ENCODE peak calls at places on chromosomes 2 and 18, in five cellular contexts. One of them, this sample, is unnamed.

GRCh38 chr2:69177785-69178636 is 165.0 kb downstream of the ANTXR1 start:
- DNase-seq in A549: peak
- DNase-seq in endothelial cell of umbilical vein: peak
- DNase-seq in body of pancreas: peak
- DNase-seq in right lobe of liver: peak
- DNase-seq in this sample: peak

GRCh38 chr18:10381951-10382350 is 72.5 kb upstream of the APCDD1 start:
- DNase-seq in A549: no peak
- DNase-seq in endothelial cell of umbilical vein: no peak
- DNase-seq in body of pancreas: no peak
- DNase-seq in right lobe of liver: no peak
- DNase-seq in this sample: no peak

GRCh38 chr2:218806346-218806978 is 24.5 kb downstream of the CYP27A1 start:
- DNase-seq in A549: peak
- DNase-seq in endothelial cell of umbilical vein: peak
- DNase-seq in body of pancreas: peak
- DNase-seq in right lobe of liver: no peak
- DNase-seq in this sample: no peak

GRCh38 chr2:118386636-118387302 is 298.5 kb downstream of the INSIG2 start:
- DNase-seq in A549: peak
- DNase-seq in endothelial cell of umbilical vein: no peak
- DNase-seq in body of pancreas: no peak
- DNase-seq in right lobe of liver: no peak
- DNase-seq in this sample: no peak

GRCh38 chr18:37483221-37483971 is 82.2 kb downstream of the CELF4 start:
- DNase-seq in A549: peak
- DNase-seq in endothelial cell of umbilical vein: peak
- DNase-seq in body of pancreas: peak
- DNase-seq in right lobe of liver: no peak
- DNase-seq in this sample: peak

GRCh38 chr2:48600917-48601316 is 16.7 kb upstream of the GTF2A1L start:
- DNase-seq in A549: no peak
- DNase-seq in endothelial cell of umbilical vein: no peak
- DNase-seq in body of pancreas: no peak
- DNase-seq in right lobe of liver: no peak
- DNase-seq in this sample: no peak

GRCh38 chr2:212330263-212330662 is 208.3 kb downstream of the ERBB4 start:
- DNase-seq in A549: no peak
- DNase-seq in endothelial cell of umbilical vein: no peak
- DNase-seq in body of pancreas: no peak
- DNase-seq in right lobe of liver: no peak
- DNase-seq in this sample: no peak

GRCh38 chr18:57841568-57841967 is 38.5 kb upstream of the ATP8B1 start:
- DNase-seq in A549: no peak
- DNase-seq in endothelial cell of umbilical vein: no peak
- DNase-seq in body of pancreas: no peak
- DNase-seq in right lobe of liver: no peak
- DNase-seq in this sample: no peak

GRCh38 chr18:3014501-3015202 is 1.7 kb upstream of the LPIN2 start:
- DNase-seq in A549: no peak
- DNase-seq in endothelial cell of umbilical vein: peak
- DNase-seq in body of pancreas: no peak
- DNase-seq in right lobe of liver: no peak
- DNase-seq in this sample: no peak

GRCh38 chr2:201344663-201345366 is 12.3 kb downstream of the FLACC1 start:
- DNase-seq in A549: peak
- DNase-seq in endothelial cell of umbilical vein: no peak
- DNase-seq in body of pancreas: no peak
- DNase-seq in right lobe of liver: no peak
- DNase-seq in this sample: peak

GRCh38 chr2:196967775-196968174 is 41.3 kb upstream of the PGAP1 start:
- DNase-seq in A549: no peak
- DNase-seq in endothelial cell of umbilical vein: no peak
- DNase-seq in body of pancreas: no peak
- DNase-seq in right lobe of liver: no peak
- DNase-seq in this sample: no peak

GRCh38 chr18:21735452-21736015 is 5.1 kb upstream of the MIB1 start:
- DNase-seq in A549: no peak
- DNase-seq in endothelial cell of umbilical vein: peak
- DNase-seq in body of pancreas: peak
- DNase-seq in right lobe of liver: no peak
- DNase-seq in this sample: peak

GRCh38 chr2:170815311-170815710 is 1.4 kb upstream of the GAD1 start:
- DNase-seq in A549: no peak
- DNase-seq in endothelial cell of umbilical vein: no peak
- DNase-seq in body of pancreas: no peak
- DNase-seq in right lobe of liver: no peak
- DNase-seq in this sample: no peak

GRCh38 chr2:207766697-207767460 is 2.8 kb downstream of the FZD5 start:
- DNase-seq in A549: no peak
- DNase-seq in endothelial cell of umbilical vein: no peak
- DNase-seq in body of pancreas: peak
- DNase-seq in right lobe of liver: peak
- DNase-seq in this sample: peak

GRCh38 chr18:47594621-47595086 is 335.8 kb downstream of the SMAD2 start:
- DNase-seq in A549: no peak
- DNase-seq in endothelial cell of umbilical vein: no peak
- DNase-seq in body of pancreas: no peak
- DNase-seq in right lobe of liver: no peak
- DNase-seq in this sample: no peak

GRCh38 chr2:64699712-64700111 is 46.0 kb upstream of the SERTAD2 start:
- DNase-seq in A549: peak
- DNase-seq in endothelial cell of umbilical vein: no peak
- DNase-seq in body of pancreas: no peak
- DNase-seq in right lobe of liver: no peak
- DNase-seq in this sample: peak

GRCh38 chr2:20439193-20439475 is 7.7 kb upstream of the RHOB start:
- DNase-seq in A549: peak
- DNase-seq in endothelial cell of umbilical vein: peak
- DNase-seq in body of pancreas: peak
- DNase-seq in right lobe of liver: no peak
- DNase-seq in this sample: no peak

GRCh38 chr2:66430195-66430905 is 4.6 kb upstream of the MEIS1 start:
- DNase-seq in A549: no peak
- DNase-seq in endothelial cell of umbilical vein: no peak
- DNase-seq in body of pancreas: no peak
- DNase-seq in right lobe of liver: no peak
- DNase-seq in this sample: no peak

GRCh38 chr2:74516070-74516633 is 1.9 kb downstream of the TLX2 start:
- DNase-seq in A549: no peak
- DNase-seq in endothelial cell of umbilical vein: peak
- DNase-seq in body of pancreas: peak
- DNase-seq in right lobe of liver: no peak
- DNase-seq in this sample: peak

GRCh38 chr2:201860541-201861154 is 54.3 kb downstream of the CDK15 start:
- DNase-seq in A549: peak
- DNase-seq in endothelial cell of umbilical vein: peak
- DNase-seq in body of pancreas: peak
- DNase-seq in right lobe of liver: no peak
- DNase-seq in this sample: peak

GRCh38 chr2:95271381-95271971 is 2.8 kb upstream of the PROM2 start:
- DNase-seq in A549: no peak
- DNase-seq in endothelial cell of umbilical vein: no peak
- DNase-seq in body of pancreas: peak
- DNase-seq in right lobe of liver: no peak
- DNase-seq in this sample: no peak

GRCh38 chr2:101330253-101330921 is 21.9 kb upstream of the RNF149 start:
- DNase-seq in A549: no peak
- DNase-seq in endothelial cell of umbilical vein: peak
- DNase-seq in body of pancreas: peak
- DNase-seq in right lobe of liver: no peak
- DNase-seq in this sample: no peak

GRCh38 chr2:239096676-239097427 is 249.0 kb downstream of the TWIST2 start:
- DNase-seq in A549: no peak
- DNase-seq in endothelial cell of umbilical vein: no peak
- DNase-seq in body of pancreas: no peak
- DNase-seq in right lobe of liver: no peak
- DNase-seq in this sample: no peak

GRCh38 chr2:135985826-135986393 is 484 bp upstream of the DARS1 start:
- DNase-seq in A549: no peak
- DNase-seq in endothelial cell of umbilical vein: no peak
- DNase-seq in body of pancreas: no peak
- DNase-seq in right lobe of liver: no peak
- DNase-seq in this sample: no peak

GRCh38 chr2:584863-585823 is 92.1 kb downstream of the TMEM18 start:
- DNase-seq in A549: no peak
- DNase-seq in endothelial cell of umbilical vein: no peak
- DNase-seq in body of pancreas: no peak
- DNase-seq in right lobe of liver: no peak
- DNase-seq in this sample: no peak

GRCh38 chr2:241946306-241947003 is 76.9 kb downstream of the RTP5 start:
- DNase-seq in A549: no peak
- DNase-seq in endothelial cell of umbilical vein: no peak
- DNase-seq in body of pancreas: no peak
- DNase-seq in right lobe of liver: peak
- DNase-seq in this sample: no peak

GRCh38 chr2:10654069-10654468 is 35.7 kb downstream of the NOL10 start:
- DNase-seq in A549: no peak
- DNase-seq in endothelial cell of umbilical vein: peak
- DNase-seq in body of pancreas: no peak
- DNase-seq in right lobe of liver: no peak
- DNase-seq in this sample: no peak

GRCh38 chr2:182372661-182373060 is 54.2 kb downstream of the PDE1A start:
- DNase-seq in A549: peak
- DNase-seq in endothelial cell of umbilical vein: peak
- DNase-seq in body of pancreas: peak
- DNase-seq in right lobe of liver: no peak
- DNase-seq in this sample: no peak

GRCh38 chr2:195313976-195314375 is 343.1 kb upstream of the SLC39A10 start:
- DNase-seq in A549: no peak
- DNase-seq in endothelial cell of umbilical vein: no peak
- DNase-seq in body of pancreas: no peak
- DNase-seq in right lobe of liver: no peak
- DNase-seq in this sample: no peak

DNA sequence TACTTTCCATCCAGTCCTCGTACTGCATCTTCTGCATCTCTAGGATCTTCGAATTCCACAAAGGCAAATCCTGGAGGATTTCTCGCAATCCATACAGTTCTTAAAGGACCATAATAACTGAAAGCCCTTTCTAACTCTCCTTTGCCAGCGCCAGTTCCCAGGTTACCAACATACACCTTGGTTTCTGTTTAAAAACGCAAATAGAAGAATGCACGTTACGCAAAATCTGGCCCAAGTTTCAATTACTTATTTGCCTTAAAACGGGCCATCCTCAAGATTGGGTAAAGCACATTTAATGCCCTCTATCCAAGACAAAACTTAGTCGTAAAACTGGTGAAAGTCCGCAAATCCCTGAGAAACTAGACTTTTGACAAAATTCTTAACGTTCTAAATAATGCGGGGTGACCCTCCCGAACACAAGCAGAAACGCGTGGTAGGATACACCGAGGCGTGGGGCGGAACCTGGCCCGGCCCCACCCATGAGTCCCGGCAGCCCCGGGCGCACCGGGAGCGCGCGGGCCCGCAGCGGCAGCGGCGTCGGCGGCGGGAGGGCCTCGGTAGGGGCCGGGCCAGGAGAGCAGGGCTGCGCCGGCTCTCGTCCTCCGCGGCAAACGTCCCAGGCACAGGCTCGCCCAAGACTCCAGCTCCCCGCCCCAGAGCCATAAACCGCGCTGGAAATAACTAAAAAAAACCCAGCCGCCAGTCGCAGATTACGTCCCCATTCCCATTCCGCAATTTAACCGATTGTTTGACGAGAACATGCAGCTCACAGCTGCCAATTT is 959 bp downstream of the SRSF7 start:
- DNase-seq in A549: peak
- DNase-seq in endothelial cell of umbilical vein: peak
- DNase-seq in body of pancreas: peak
- DNase-seq in right lobe of liver: peak
- DNase-seq in this sample: peak
- TF ChIP-seq POLR2A in A549: peak
- TF ChIP-seq POLR2A in endothelial cell of umbilical vein: peak
- TF ChIP-seq POLR2A in body of pancreas: no peak
- TF ChIP-seq POLR2A in right lobe of liver: peak
- TF ChIP-seq POLR2A in this sample: no peak

GRCh38 chr2:60936757-60937156 is 55.4 kb downstream of the REL start:
- DNase-seq in A549: no peak
- DNase-seq in endothelial cell of umbilical vein: no peak
- DNase-seq in body of pancreas: no peak
- DNase-seq in right lobe of liver: no peak
- DNase-seq in this sample: no peak
- TF ChIP-seq POLR2A in A549: no peak
- TF ChIP-seq POLR2A in endothelial cell of umbilical vein: no peak
- TF ChIP-seq POLR2A in body of pancreas: no peak
- TF ChIP-seq POLR2A in right lobe of liver: no peak
- TF ChIP-seq POLR2A in this sample: no peak

GRCh38 chr2:203470371-203470770 is 64.7 kb downstream of the RAPH1 start:
- DNase-seq in A549: peak
- DNase-seq in endothelial cell of umbilical vein: no peak
- DNase-seq in body of pancreas: peak
- DNase-seq in right lobe of liver: no peak
- DNase-seq in this sample: no peak
- TF ChIP-seq POLR2A in A549: no peak
- TF ChIP-seq POLR2A in endothelial cell of umbilical vein: no peak
- TF ChIP-seq POLR2A in body of pancreas: no peak
- TF ChIP-seq POLR2A in right lobe of liver: no peak
- TF ChIP-seq POLR2A in this sample: no peak

GRCh38 chr2:80858955-80859354 is 554.4 kb upstream of the LRRTM1 start:
- DNase-seq in A549: no peak
- DNase-seq in endothelial cell of umbilical vein: no peak
- DNase-seq in body of pancreas: no peak
- DNase-seq in right lobe of liver: no peak
- DNase-seq in this sample: no peak

DNA sequence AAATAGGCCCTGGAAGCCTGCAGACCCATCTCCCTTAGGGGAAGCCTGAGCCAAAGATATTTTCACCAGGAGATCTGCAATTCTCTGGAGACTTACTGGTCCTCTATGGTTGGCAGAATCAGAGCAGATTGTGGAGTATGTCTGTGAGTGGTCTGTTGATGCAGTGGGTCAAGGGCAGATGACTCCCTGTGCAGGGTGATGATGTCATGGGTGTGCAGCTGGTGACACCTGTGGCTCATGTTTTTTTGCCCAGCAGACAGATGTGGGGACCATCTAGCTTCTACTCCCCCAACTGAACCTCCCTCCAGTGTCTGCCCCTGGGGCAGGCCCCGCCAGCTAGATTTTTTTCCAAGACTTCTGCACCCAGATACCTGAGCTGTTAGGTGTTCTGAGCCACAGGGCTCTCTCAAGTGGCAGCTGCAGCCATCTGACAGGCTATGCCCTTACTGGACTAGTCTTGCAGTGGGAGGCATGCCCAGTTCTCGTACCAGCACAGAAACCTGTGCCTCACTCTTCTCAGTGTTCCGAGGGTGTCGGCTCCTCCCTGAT is 558.7 kb upstream of the LRRTM1 start:
- DNase-seq in A549: no peak
- DNase-seq in endothelial cell of umbilical vein: no peak
- DNase-seq in body of pancreas: no peak
- DNase-seq in right lobe of liver: no peak
- DNase-seq in this sample: no peak
- TF ChIP-seq POLR2A in A549: no peak
- TF ChIP-seq POLR2A in endothelial cell of umbilical vein: no peak
- TF ChIP-seq POLR2A in body of pancreas: no peak
- TF ChIP-seq POLR2A in right lobe of liver: no peak
- TF ChIP-seq POLR2A in this sample: no peak

This sample was measured in erythroblast.